ENCODE peak calls at places on chromosome 7, in six cellular contexts. One of them, this sample, is unnamed.

GRCh38 chr7:29270979-29271658 is 76.5 kb downstream of the CHN2 start:
- DNase-seq in tibial nerve: no peak
- DNase-seq in stomach: no peak
- DNase-seq in GM12878: no peak
- DNase-seq in A549: no peak
- DNase-seq in transverse colon: no peak
- DNase-seq in this sample: no peak

GRCh38 chr7:36686499-36686898 is 37.8 kb downstream of the AOAH start:
- DNase-seq in tibial nerve: no peak
- DNase-seq in stomach: no peak
- DNase-seq in GM12878: no peak
- DNase-seq in A549: no peak
- DNase-seq in transverse colon: no peak
- DNase-seq in this sample: no peak

GRCh38 chr7:3955751-3956696 is 655.0 kb downstream of the SDK1 start:
- DNase-seq in tibial nerve: no peak
- DNase-seq in stomach: no peak
- DNase-seq in GM12878: peak
- DNase-seq in A549: peak
- DNase-seq in transverse colon: peak
- DNase-seq in this sample: no peak

GRCh38 chr7:37656913-37657530 is 26.5 kb upstream of the GPR141 start:
- DNase-seq in tibial nerve: no peak
- DNase-seq in stomach: no peak
- DNase-seq in GM12878: peak
- DNase-seq in A549: no peak
- DNase-seq in transverse colon: no peak
- DNase-seq in this sample: no peak

GRCh38 chr7:513521-514166 is 6.0 kb downstream of the PDGFA start:
- DNase-seq in tibial nerve: no peak
- DNase-seq in stomach: no peak
- DNase-seq in GM12878: no peak
- DNase-seq in A549: no peak
- DNase-seq in transverse colon: no peak
- DNase-seq in this sample: no peak

GRCh38 chr7:157389951-157390730 is 53.3 kb downstream of the DNAJB6 start:
- DNase-seq in tibial nerve: no peak
- DNase-seq in stomach: no peak
- DNase-seq in GM12878: no peak
- DNase-seq in A549: no peak
- DNase-seq in transverse colon: no peak
- DNase-seq in this sample: no peak

GRCh38 chr7:142431491-142431890 is 173.6 kb upstream of the PRSS58 start:
- DNase-seq in tibial nerve: no peak
- DNase-seq in stomach: no peak
- DNase-seq in GM12878: no peak
- DNase-seq in A549: no peak
- DNase-seq in transverse colon: no peak
- DNase-seq in this sample: no peak

GRCh38 chr7:80767655-80768054 is 129.2 kb downstream of the CD36 start:
- DNase-seq in tibial nerve: no peak
- DNase-seq in stomach: no peak
- DNase-seq in GM12878: no peak
- DNase-seq in A549: no peak
- DNase-seq in transverse colon: no peak
- DNase-seq in this sample: no peak

GRCh38 chr7:65397730-65398142 is 24.1 kb downstream of the ZNF92 start:
- DNase-seq in tibial nerve: no peak
- DNase-seq in stomach: no peak
- DNase-seq in GM12878: no peak
- DNase-seq in A549: no peak
- DNase-seq in transverse colon: no peak
- DNase-seq in this sample: peak

GRCh38 chr7:36279251-36279925 is 110.3 kb upstream of the ANLN start:
- DNase-seq in tibial nerve: no peak
- DNase-seq in stomach: no peak
- DNase-seq in GM12878: no peak
- DNase-seq in A549: no peak
- DNase-seq in transverse colon: no peak
- DNase-seq in this sample: no peak

GRCh38 chr7:81627565-81628287 is 142.1 kb downstream of the HGF start:
- DNase-seq in tibial nerve: no peak
- DNase-seq in stomach: no peak
- DNase-seq in GM12878: no peak
- DNase-seq in A549: no peak
- DNase-seq in transverse colon: no peak
- DNase-seq in this sample: no peak

GRCh38 chr7:117249696-117250095 is 73.2 kb downstream of the WNT2 start:
- DNase-seq in tibial nerve: no peak
- DNase-seq in stomach: no peak
- DNase-seq in GM12878: no peak
- DNase-seq in A549: no peak
- DNase-seq in transverse colon: no peak
- DNase-seq in this sample: peak

GRCh38 chr7:99090811-99091582 is 52.9 kb downstream of the SMURF1 start:
- DNase-seq in tibial nerve: no peak
- DNase-seq in stomach: no peak
- DNase-seq in GM12878: no peak
- DNase-seq in A549: no peak
- DNase-seq in transverse colon: no peak
- DNase-seq in this sample: peak

GRCh38 chr7:51701935-51702334 is 385.3 kb upstream of the COBL start:
- DNase-seq in tibial nerve: no peak
- DNase-seq in stomach: no peak
- DNase-seq in GM12878: no peak
- DNase-seq in A549: no peak
- DNase-seq in transverse colon: no peak
- DNase-seq in this sample: no peak

GRCh38 chr7:108118959-108119358 is 11.2 kb downstream of the LAMB4 start:
- DNase-seq in tibial nerve: no peak
- DNase-seq in stomach: no peak
- DNase-seq in GM12878: no peak
- DNase-seq in A549: no peak
- DNase-seq in transverse colon: no peak
- DNase-seq in this sample: peak

GRCh38 chr7:74542558-74543117 is 88.9 kb downstream of the GTF2IRD1 start:
- DNase-seq in tibial nerve: no peak
- DNase-seq in stomach: peak
- DNase-seq in GM12878: no peak
- DNase-seq in A549: no peak
- DNase-seq in transverse colon: no peak
- DNase-seq in this sample: no peak

GRCh38 chr7:22433710-22434460 is 66.1 kb downstream of the STEAP1B start:
- DNase-seq in tibial nerve: no peak
- DNase-seq in stomach: no peak
- DNase-seq in GM12878: no peak
- DNase-seq in A549: no peak
- DNase-seq in transverse colon: no peak
- DNase-seq in this sample: peak

GRCh38 chr7:14197280-14197679 is 207.8 kb upstream of the ETV1 start:
- DNase-seq in tibial nerve: peak
- DNase-seq in stomach: no peak
- DNase-seq in GM12878: no peak
- DNase-seq in A549: no peak
- DNase-seq in transverse colon: no peak
- DNase-seq in this sample: no peak

GRCh38 chr7:1810961-1811849 is 141.1 kb downstream of the ELFN1 start:
- DNase-seq in tibial nerve: no peak
- DNase-seq in stomach: no peak
- DNase-seq in GM12878: no peak
- DNase-seq in A549: no peak
- DNase-seq in transverse colon: no peak
- DNase-seq in this sample: peak

GRCh38 chr7:12757443-12757842 is 70.0 kb downstream of the ARL4A start:
- DNase-seq in tibial nerve: no peak
- DNase-seq in stomach: no peak
- DNase-seq in GM12878: no peak
- DNase-seq in A549: peak
- DNase-seq in transverse colon: no peak
- DNase-seq in this sample: no peak

GRCh38 chr7:143288836-143289235 is 685 bp downstream of the CASP2 start:
- DNase-seq in tibial nerve: no peak
- DNase-seq in stomach: no peak
- DNase-seq in GM12878: no peak
- DNase-seq in A549: no peak
- DNase-seq in transverse colon: no peak
- DNase-seq in this sample: no peak

GRCh38 chr7:85564861-85565630 is 378.2 kb upstream of the SEMA3D start:
- DNase-seq in tibial nerve: no peak
- DNase-seq in stomach: no peak
- DNase-seq in GM12878: no peak
- DNase-seq in A549: no peak
- DNase-seq in transverse colon: no peak
- DNase-seq in this sample: no peak

GRCh38 chr7:84102213-84102612 is 92.4 kb downstream of the SEMA3A start:
- DNase-seq in tibial nerve: no peak
- DNase-seq in stomach: no peak
- DNase-seq in GM12878: no peak
- DNase-seq in A549: no peak
- DNase-seq in transverse colon: no peak
- DNase-seq in this sample: no peak

GRCh38 chr7:70498633-70499032 is 633.3 kb upstream of the GALNT17 start:
- DNase-seq in tibial nerve: no peak
- DNase-seq in stomach: no peak
- DNase-seq in GM12878: no peak
- DNase-seq in A549: no peak
- DNase-seq in transverse colon: no peak
- DNase-seq in this sample: no peak

GRCh38 chr7:49483142-49483541 is 290.3 kb upstream of the VWC2 start:
- DNase-seq in tibial nerve: no peak
- DNase-seq in stomach: no peak
- DNase-seq in GM12878: no peak
- DNase-seq in A549: peak
- DNase-seq in transverse colon: peak
- DNase-seq in this sample: no peak

GRCh38 chr7:80330434-80330833 is 181.4 kb downstream of the GNAT3 start:
- DNase-seq in tibial nerve: no peak
- DNase-seq in stomach: no peak
- DNase-seq in GM12878: no peak
- DNase-seq in A549: no peak
- DNase-seq in transverse colon: no peak
- DNase-seq in this sample: no peak

GRCh38 chr7:17166824-17167379 is 131.6 kb upstream of the AHR start:
- DNase-seq in tibial nerve: no peak
- DNase-seq in stomach: no peak
- DNase-seq in GM12878: no peak
- DNase-seq in A549: no peak
- DNase-seq in transverse colon: no peak
- DNase-seq in this sample: no peak

GRCh38 chr7:26008428-26008827 is 143.6 kb upstream of the NFE2L3 start:
- DNase-seq in tibial nerve: no peak
- DNase-seq in stomach: no peak
- DNase-seq in GM12878: no peak
- DNase-seq in A549: no peak
- DNase-seq in transverse colon: no peak
- DNase-seq in this sample: no peak
- H3K4me3 ChIP-seq in tibial nerve: no peak
- H3K4me3 ChIP-seq in stomach: no peak
- H3K4me3 ChIP-seq in GM12878: no peak
- H3K4me3 ChIP-seq in A549: no peak
- H3K4me3 ChIP-seq in transverse colon: no peak
- H3K4me3 ChIP-seq in this sample: no peak

GRCh38 chr7:97117372-97118188 is at the start of gene SDHAF3:
- DNase-seq in tibial nerve: peak
- DNase-seq in stomach: peak
- DNase-seq in GM12878: peak
- DNase-seq in A549: peak
- DNase-seq in transverse colon: peak
- DNase-seq in this sample: peak
- TF ChIP-seq EP300 in tibial nerve: peak
- TF ChIP-seq EP300 in stomach: no peak
- TF ChIP-seq EP300 in GM12878: no peak
- TF ChIP-seq EP300 in A549: no peak
- TF ChIP-seq EP300 in transverse colon: no peak
- TF ChIP-seq EP300 in this sample: peak

GRCh38 chr7:25360471-25360870 is 132.2 kb upstream of the NPVF start:
- DNase-seq in tibial nerve: no peak
- DNase-seq in stomach: no peak
- DNase-seq in GM12878: no peak
- DNase-seq in A549: no peak
- DNase-seq in transverse colon: no peak
- DNase-seq in this sample: no peak

GRCh38 chr7:25361388-25361787 is 133.1 kb upstream of the NPVF start:
- DNase-seq in tibial nerve: no peak
- DNase-seq in stomach: no peak
- DNase-seq in GM12878: no peak
- DNase-seq in A549: no peak
- DNase-seq in transverse colon: no peak
- DNase-seq in this sample: no peak

GRCh38 chr7:25359471-25360059 is 131.3 kb upstream of the NPVF start:
- DNase-seq in tibial nerve: no peak
- DNase-seq in stomach: no peak
- DNase-seq in GM12878: no peak
- DNase-seq in A549: peak
- DNase-seq in transverse colon: no peak
- DNase-seq in this sample: no peak

GRCh38 chr7:25356534-25357151 is 128.4 kb upstream of the NPVF start:
- DNase-seq in tibial nerve: no peak
- DNase-seq in stomach: no peak
- DNase-seq in GM12878: no peak
- DNase-seq in A549: no peak
- DNase-seq in transverse colon: no peak
- DNase-seq in this sample: no peak

GRCh38 chr7:25358831-25359350 is 130.6 kb upstream of the NPVF start:
- DNase-seq in tibial nerve: no peak
- DNase-seq in stomach: no peak
- DNase-seq in GM12878: no peak
- DNase-seq in A549: no peak
- DNase-seq in transverse colon: no peak
- DNase-seq in this sample: no peak
- H3K4me3 ChIP-seq in tibial nerve: no peak
- H3K4me3 ChIP-seq in stomach: no peak
- H3K4me3 ChIP-seq in GM12878: no peak
- H3K4me3 ChIP-seq in A549: no peak
- H3K4me3 ChIP-seq in transverse colon: no peak
- H3K4me3 ChIP-seq in this sample: no peak

DNA sequence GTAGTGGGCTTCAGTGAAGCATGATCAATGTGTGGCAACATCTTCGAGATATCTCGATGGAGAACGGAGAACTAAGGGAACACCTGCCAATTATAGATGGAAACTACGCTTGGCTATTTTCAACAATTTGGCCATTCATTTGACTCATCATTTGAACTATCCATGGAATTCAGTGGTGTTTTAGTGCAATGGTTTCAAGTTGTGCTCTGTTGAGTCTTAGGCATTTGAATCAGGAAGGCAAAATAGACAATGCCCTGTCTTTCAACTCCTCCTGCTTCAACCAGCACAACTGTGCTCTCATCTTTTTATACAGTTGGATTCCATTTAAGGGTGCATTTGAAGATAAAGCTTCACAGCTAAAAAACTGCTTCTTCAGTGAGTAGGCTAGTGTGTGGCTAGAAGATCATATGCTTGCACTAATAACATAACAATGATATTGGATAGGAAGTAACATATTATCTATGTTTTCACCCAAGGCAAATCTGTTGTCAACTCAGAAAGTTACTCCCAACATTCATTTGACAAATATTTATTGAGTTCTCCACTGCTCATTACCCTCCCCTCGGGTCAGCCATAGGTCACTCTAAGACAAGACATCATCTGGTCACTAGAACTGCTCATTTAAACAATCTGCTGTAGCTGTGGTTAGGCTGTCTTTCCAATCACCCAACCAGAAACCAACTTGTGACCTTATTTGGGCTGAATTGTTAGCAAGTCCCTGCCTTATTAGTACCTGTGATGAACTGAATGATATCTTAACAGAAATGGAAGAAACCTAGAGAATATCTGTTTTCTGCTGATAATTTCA is 314.1 kb upstream of the SP4 start:
- DNase-seq in tibial nerve: no peak
- DNase-seq in stomach: no peak
- DNase-seq in GM12878: no peak
- DNase-seq in A549: no peak
- DNase-seq in transverse colon: no peak
- DNase-seq in this sample: no peak
- TF ChIP-seq EP300 in tibial nerve: no peak
- TF ChIP-seq EP300 in stomach: no peak
- TF ChIP-seq EP300 in GM12878: no peak
- TF ChIP-seq EP300 in A549: no peak
- TF ChIP-seq EP300 in transverse colon: no peak
- TF ChIP-seq EP300 in this sample: no peak